ENCODE peak calls at places on chromosomes 3 and 15, in four cellular contexts. R, B, Z and V are unnamed samples.

GRCh38 chr3:28348286-28348636 is 260 bp upstream of the ZCWPW2 start:
- DNase-seq in R (no peak), B (no peak), Z (no peak), V (peak)

GRCh38 chr15:80991446-80991845 is 1.8 kb upstream of the MESD start:
- DNase-seq in R (no peak), B (peak), Z (peak), V (no peak)

GRCh38 chr15:65400760-65401606 is 21.8 kb downstream of the IGDCC4 start:
- DNase-seq in R (peak), B (peak), Z (peak), V (peak)

GRCh38 chr15:73127302-73127936 is 75.2 kb downstream of the NEO1 start:
- DNase-seq in R (no peak), B (no peak), Z (peak), V (no peak)

GRCh38 chr3:8472549-8472948 is 29.1 kb upstream of the LMCD1 start:
- DNase-seq in R (no peak), B (no peak), Z (no peak), V (no peak)

GRCh38 chr15:39195988-39196486 is 384.8 kb upstream of the THBS1 start:
- DNase-seq in R (no peak), B (no peak), Z (peak), V (no peak)

GRCh38 chr15:29925227-29926082 is 103.2 kb upstream of the TJP1 start:
- DNase-seq in R (peak), B (peak), Z (peak), V (no peak)

GRCh38 chr3:10140996-10141546 is 507 bp upstream of the VHL start:
- DNase-seq in R (peak), B (no peak), Z (no peak), V (no peak)

GRCh38 chr3:74636981-74637380 is 22.5 kb upstream of the CNTN3 start:
- DNase-seq in R (no peak), B (no peak), Z (no peak), V (no peak)

GRCh38 chr15:84921121-84921520 is 36.7 kb downstream of the SLC28A1 start:
- DNase-seq in R (no peak), B (no peak), Z (no peak), V (no peak)

GRCh38 chr15:100704281-100705055 is 102.1 kb downstream of the ASB7 start:
- DNase-seq in R (peak), B (no peak), Z (peak), V (no peak)

GRCh38 chr3:96931491-96931890 is 117.1 kb downstream of the EPHA6 start:
- DNase-seq in R (peak), B (no peak), Z (no peak), V (no peak)

GRCh38 chr15:20356444-20357138 is 185.0 kb downstream of the GOLGA6L6 start:
- DNase-seq in R (peak), B (peak), Z (peak), V (no peak)

GRCh38 chr15:74174966-74175270 is 1.4 kb downstream of the ISLR start:
- DNase-seq in R (peak), B (no peak), Z (no peak), V (no peak)

GRCh38 chr3:171306631-171307030 is 153.6 kb downstream of the TNIK start:
- DNase-seq in R (peak), B (no peak), Z (peak), V (no peak)

GRCh38 chr15:100890059-100890720 is 10.6 kb downstream of the ALDH1A3 start:
- DNase-seq in R (no peak), B (no peak), Z (no peak), V (no peak)

GRCh38 chr3:52052831-52053306 is 3.5 kb downstream of the DUSP7 start:
- DNase-seq in R (peak), B (peak), Z (peak), V (peak)

GRCh38 chr3:158659454-158660237 is 12.8 kb downstream of the LXN start:
- DNase-seq in R (no peak), B (peak), Z (peak), V (no peak)

GRCh38 chr15:51322622-51323296 is 15.6 kb downstream of the CYP19A1 start:
- DNase-seq in R (no peak), B (no peak), Z (peak), V (peak)

GRCh38 chr15:72315706-72316370 is 4.1 kb downstream of the CELF6 start:
- DNase-seq in R (no peak), B (no peak), Z (peak), V (no peak)

GRCh38 chr3:177932750-177933660 is 603.2 kb upstream of the KCNMB2 start:
- DNase-seq in R (no peak), B (no peak), Z (no peak), V (no peak)

GRCh38 chr15:48785195-48785594 is 25.7 kb downstream of the CEP152 start:
- DNase-seq in R (no peak), B (no peak), Z (no peak), V (no peak)

GRCh38 chr3:71195492-71195891 is 388.0 kb downstream of the FOXP1 start:
- DNase-seq in R (no peak), B (no peak), Z (peak), V (no peak)

GRCh38 chr15:34582461-34583357 is 742 bp downstream of the GOLGA8B start:
- DNase-seq in R (peak), B (peak), Z (peak), V (no peak)

GRCh38 chr15:81481326-81481725 is 107.3 kb upstream of the TMC3 start:
- DNase-seq in R (no peak), B (no peak), Z (no peak), V (no peak)

GRCh38 chr3:79247367-79248103 is 520.3 kb downstream of the ROBO1 start:
- DNase-seq in R (no peak), B (no peak), Z (no peak), V (no peak)

GRCh38 chr3:69724722-69725435 is 14.4 kb upstream of the MITF start:
- DNase-seq in R (no peak), B (no peak), Z (no peak), V (no peak)
- TF ChIP-seq CTCF in R (no peak), B (no peak), Z (no peak), V (no peak)

GRCh38 chr3:16378415-16378814 is 113.4 kb downstream of the OXNAD1 start:
- DNase-seq in R (no peak), B (no peak), Z (no peak), V (no peak)

GRCh38 chr3:16378920-16379319 is 113.9 kb downstream of the OXNAD1 start:
- DNase-seq in R (no peak), B (no peak), Z (no peak), V (no peak)

GRCh38 chr3:16377196-16377595 is 112.2 kb downstream of the OXNAD1 start:
- DNase-seq in R (no peak), B (peak), Z (no peak), V (no peak)

GRCh38 chr3:16379838-16380237 is 114.8 kb downstream of the OXNAD1 start:
- DNase-seq in R (no peak), B (no peak), Z (no peak), V (no peak)

DNA sequence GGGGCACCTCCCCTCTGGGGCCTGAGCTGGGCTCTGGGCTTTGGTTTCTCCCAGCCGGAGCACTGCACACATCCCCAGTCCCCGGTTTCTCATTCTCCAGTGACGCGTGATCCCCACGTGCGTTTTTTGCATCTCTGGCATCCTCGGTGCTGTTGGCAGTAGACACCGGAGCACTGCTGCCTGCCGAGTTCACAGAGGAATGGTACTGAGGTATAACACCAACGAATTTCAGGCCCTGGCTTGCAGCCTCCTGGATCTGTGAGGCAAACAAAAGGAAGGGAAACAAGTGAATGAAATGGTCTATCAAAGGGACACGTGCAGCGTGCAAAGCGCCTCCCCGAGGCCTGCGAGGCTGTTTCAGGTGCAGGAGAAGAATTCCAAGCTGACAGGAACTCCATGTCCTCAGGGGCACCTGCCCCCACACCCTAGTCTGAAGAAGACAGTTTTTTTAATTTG is 112.9 kb downstream of the OXNAD1 start:
- DNase-seq in R (peak), B (no peak), Z (no peak), V (no peak)
- TF ChIP-seq CTCF in R (no peak), B (no peak), Z (no peak), V (no peak)

GRCh38 chr3:14256046-14256445 is 77.4 kb downstream of the LSM3 start:
- DNase-seq in R (no peak), B (no peak), Z (no peak), V (no peak)

GRCh38 chr3:14258906-14259904 is 80.6 kb downstream of the LSM3 start:
- DNase-seq in R (no peak), B (no peak), Z (no peak), V (no peak)

GRCh38 chr3:14254812-14255702 is 76.4 kb downstream of the LSM3 start:
- DNase-seq in R (no peak), B (no peak), Z (no peak), V (no peak)

GRCh38 chr3:14253983-14254382 is 75.4 kb downstream of the LSM3 start:
- DNase-seq in R (no peak), B (no peak), Z (no peak), V (no peak)

DNA sequence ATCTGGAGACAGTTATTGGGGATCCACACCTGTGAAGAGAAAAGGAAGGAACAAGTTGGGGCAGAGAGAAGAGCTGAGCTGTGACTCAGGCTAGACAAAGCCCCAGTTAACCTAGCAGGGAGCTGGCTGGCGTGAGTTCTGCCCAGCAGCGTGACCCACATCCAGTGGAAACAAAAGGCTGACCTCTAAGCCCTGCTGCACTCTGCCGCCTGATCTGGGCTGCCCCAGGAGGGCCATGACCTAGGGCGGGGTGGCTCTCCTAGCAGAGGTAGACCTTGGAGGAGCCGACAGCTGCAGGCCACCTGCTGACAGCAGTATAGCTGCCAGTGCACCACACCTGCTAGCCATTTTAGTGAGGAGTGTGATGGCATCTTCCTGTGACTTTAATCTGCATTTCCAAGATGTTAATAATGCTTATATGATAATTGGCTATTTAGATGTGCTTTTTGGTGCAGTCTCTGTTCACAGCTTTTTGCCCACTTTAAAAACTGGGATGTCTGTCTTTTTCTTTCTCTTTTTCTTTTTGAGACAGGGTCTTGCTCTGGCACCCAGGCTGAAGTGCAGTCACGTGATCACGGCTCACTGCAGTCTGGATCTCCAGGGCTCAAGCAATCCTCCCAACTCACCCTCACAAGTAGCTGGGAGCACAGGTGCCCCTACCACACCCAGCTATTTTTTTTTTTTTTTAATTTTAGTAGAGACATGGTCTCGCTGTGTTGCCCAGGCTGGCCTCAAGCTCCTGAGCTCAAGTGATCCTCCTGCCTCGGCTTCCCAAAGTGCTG is 78.1 kb downstream of the LSM3 start:
- DNase-seq in R (peak), B (no peak), Z (no peak), V (no peak)
- TF ChIP-seq CTCF in R (no peak), B (no peak), Z (no peak), V (no peak)

GRCh38 chr3:76869726-76870414 is 170.0 kb upstream of the ROBO2 start:
- DNase-seq in R (no peak), B (no peak), Z (no peak), V (no peak)

GRCh38 chr3:76866729-76867461 is 173.0 kb upstream of the ROBO2 start:
- DNase-seq in R (no peak), B (no peak), Z (no peak), V (no peak)

GRCh38 chr3:76859596-76859995 is 180.3 kb upstream of the ROBO2 start:
- DNase-seq in R (no peak), B (no peak), Z (no peak), V (no peak)

DNA sequence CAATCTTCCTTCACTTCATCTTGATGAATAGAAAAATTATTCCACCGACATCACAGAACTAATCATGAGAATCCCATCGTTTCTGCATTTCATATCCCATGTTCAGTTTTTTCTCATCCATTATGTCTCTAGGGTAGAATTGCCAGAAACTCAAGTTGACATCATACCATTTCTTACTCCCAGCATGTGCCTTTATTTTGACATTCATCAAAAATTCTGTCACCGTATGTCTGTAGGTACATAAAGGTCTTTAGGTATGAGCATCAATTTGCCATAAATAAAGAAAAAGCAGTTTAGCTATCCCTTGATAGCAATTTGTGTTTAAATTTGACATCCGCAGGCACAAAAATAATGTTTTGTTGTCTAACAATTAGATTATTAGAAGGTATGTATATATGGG is 175.5 kb upstream of the ROBO2 start:
- DNase-seq in R (no peak), B (no peak), Z (no peak), V (no peak)
- TF ChIP-seq CTCF in R (no peak), B (no peak), Z (no peak), V (no peak)

GRCh38 chr3:40070816-40071215 is 238.7 kb upstream of the EIF1B start:
- DNase-seq in R (no peak), B (no peak), Z (no peak), V (no peak)

GRCh38 chr3:40068647-40069046 is 240.9 kb upstream of the EIF1B start:
- DNase-seq in R (no peak), B (no peak), Z (no peak), V (no peak)

GRCh38 chr3:40078590-40078989 is 230.9 kb upstream of the EIF1B start:
- DNase-seq in R (no peak), B (no peak), Z (no peak), V (no peak)

GRCh38 chr3:40071683-40072238 is 237.7 kb upstream of the EIF1B start:
- DNase-seq in R (no peak), B (no peak), Z (no peak), V (no peak)

GRCh38 chr3:40073310-40074007 is 236.0 kb upstream of the EIF1B start:
- DNase-seq in R (no peak), B (no peak), Z (no peak), V (no peak)
- TF ChIP-seq CTCF in R (no peak), B (no peak), Z (no peak), V (no peak)

GRCh38 chr15:28080386-28080785 is 18.7 kb downstream of the OCA2 start:
- DNase-seq in R (no peak), B (no peak), Z (no peak), V (no peak)
- TF ChIP-seq CTCF in R (no peak), B (no peak), Z (no peak), V (no peak)